ENCODE peak calls at places on chromosomes 2 and 18, in five cellular contexts. M is mammary epithelial cell; G is adrenal gland; O is CD4-positive, CD25-positive, alpha-beta regulatory T cell; D is body of pancreas. R is an unnamed sample.

GRCh38 chr2:150591901-150592300 is 104.4 kb upstream of the RND3 start:
- DNase-seq in M (peak; percentile 41), G (no peak), O (no peak), D (no peak), R (no peak)

GRCh38 chr2:124112966-124113365 is 87.9 kb downstream of the CNTNAP5 start:
- DNase-seq in M (peak; percentile 7), G (no peak), O (no peak), D (no peak), R (no peak)

GRCh38 chr2:60109744-60110143 is 443.7 kb downstream of the BCL11A start:
- DNase-seq in M (no peak), G (no peak), O (no peak), D (no peak), R (no peak)

GRCh38 chr2:237695201-237695780 is 67.9 kb downstream of the LRRFIP1 start:
- DNase-seq in M (peak; percentile 92), G (no peak), O (no peak), D (no peak), R (peak; percentile 26)

GRCh38 chr2:941811-942360 is 8.8 kb upstream of the SNTG2 start:
- DNase-seq in M (no peak), G (no peak), O (no peak), D (no peak), R (no peak)

GRCh38 chr2:160664603-160665145 is 171.1 kb upstream of the RBMS1 start:
- DNase-seq in M (peak; percentile 57), G (no peak), O (no peak), D (no peak), R (no peak)

GRCh38 chr2:138093455-138093854 is 129.2 kb downstream of the HNMT start:
- DNase-seq in M (no peak), G (no peak), O (no peak), D (no peak), R (no peak)

GRCh38 chr18:23069481-23069880 is 65.8 kb upstream of the CABLES1 start:
- DNase-seq in M (no peak), G (no peak), O (no peak), D (no peak), R (peak; percentile 69)

GRCh38 chr2:147331790-147332419 is 512.9 kb upstream of the ACVR2A start:
- DNase-seq in M (peak; percentile 42), G (no peak), O (peak; percentile 2), D (peak; percentile 17), R (peak; percentile 22)

GRCh38 chr2:172859821-172860707 is 124.4 kb downstream of the RAPGEF4 start:
- DNase-seq in M (no peak), G (no peak), O (no peak), D (no peak), R (no peak)

GRCh38 chr18:25137133-25137472 is 214.9 kb downstream of the ZNF521 start:
- DNase-seq in M (no peak), G (no peak), O (no peak), D (no peak), R (no peak)

GRCh38 chr2:214674278-214674677 is 135.2 kb downstream of the BARD1 start:
- DNase-seq in M (no peak), G (no peak), O (no peak), D (no peak), R (no peak)

GRCh38 chr2:97688062-97688827 is 18.7 kb downstream of the C2orf92 start:
- DNase-seq in M (peak; percentile 39), G (no peak), O (no peak), D (no peak), R (no peak)

GRCh38 chr18:3450358-3451107 is 561 bp downstream of the TGIF1 start:
- DNase-seq in M (no peak), G (peak; percentile 79), O (peak; percentile 66), D (peak; percentile 70), R (peak; percentile 80)

GRCh38 chr2:106552966-106553365 is 65.8 kb downstream of the CD8B2 start:
- DNase-seq in M (no peak), G (no peak), O (no peak), D (no peak), R (no peak)

GRCh38 chr18:6997802-6998201 is 119.8 kb downstream of the LAMA1 start:
- DNase-seq in M (no peak), G (no peak), O (no peak), D (peak; percentile 52), R (no peak)

GRCh38 chr2:126750506-126750905 is 94.5 kb downstream of the GYPC start:
- DNase-seq in M (no peak), G (no peak), O (no peak), D (no peak), R (no peak)

GRCh38 chr2:239163306-239164070 is 237.3 kb downstream of the HDAC4 start:
- DNase-seq in M (no peak), G (peak; percentile 5), O (no peak), D (peak; percentile 6), R (no peak)

DNA sequence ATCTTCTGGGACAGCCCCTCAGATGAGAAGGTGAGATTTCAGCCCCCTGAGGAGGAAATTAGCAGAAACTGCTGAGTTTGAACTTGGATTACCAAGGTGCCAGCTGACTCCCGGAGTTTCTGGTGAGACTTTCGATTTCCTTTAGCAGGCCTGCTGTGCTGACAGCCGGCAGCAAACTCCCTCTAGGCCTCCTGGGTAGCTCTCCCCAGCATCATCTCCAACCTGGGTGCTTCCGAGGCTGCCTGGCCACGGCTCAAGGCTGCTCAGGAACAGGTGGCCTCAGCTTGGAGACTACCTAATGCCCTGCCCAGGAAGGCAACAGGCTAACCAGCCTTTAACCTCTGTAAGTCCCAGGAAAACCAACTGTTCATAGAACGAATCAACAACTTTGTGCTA is 16.4 kb downstream of the SDC1 start:
- DNase-seq in M (no peak), G (no peak), O (no peak), D (peak; percentile 49), R (no peak)
- H3K4me1 ChIP-seq in M (peaks cover 98% of the 10 kb centered on the region), G (peaks cover 13% of the 10 kb centered on the region), O (no peaks in the 10 kb centered on the region), D (peaks cover 40% of the 10 kb centered on the region), R (no peaks in the 10 kb centered on the region)

GRCh38 chr2:30509716-30510115 is 62.7 kb downstream of the LCLAT1 start:
- DNase-seq in M (no peak), G (no peak), O (no peak), D (no peak), R (no peak)

GRCh38 chr2:30510409-30510808 is 63.4 kb downstream of the LCLAT1 start:
- DNase-seq in M (no peak), G (no peak), O (no peak), D (no peak), R (no peak)

GRCh38 chr2:30514134-30514860 is 67.3 kb downstream of the LCLAT1 start:
- DNase-seq in M (peak; percentile 52), G (peak; percentile 74), O (no peak), D (peak; percentile 22), R (no peak)

GRCh38 chr2:30512243-30512866 is 65.3 kb downstream of the LCLAT1 start:
- DNase-seq in M (no peak), G (no peak), O (no peak), D (no peak), R (no peak)

DNA sequence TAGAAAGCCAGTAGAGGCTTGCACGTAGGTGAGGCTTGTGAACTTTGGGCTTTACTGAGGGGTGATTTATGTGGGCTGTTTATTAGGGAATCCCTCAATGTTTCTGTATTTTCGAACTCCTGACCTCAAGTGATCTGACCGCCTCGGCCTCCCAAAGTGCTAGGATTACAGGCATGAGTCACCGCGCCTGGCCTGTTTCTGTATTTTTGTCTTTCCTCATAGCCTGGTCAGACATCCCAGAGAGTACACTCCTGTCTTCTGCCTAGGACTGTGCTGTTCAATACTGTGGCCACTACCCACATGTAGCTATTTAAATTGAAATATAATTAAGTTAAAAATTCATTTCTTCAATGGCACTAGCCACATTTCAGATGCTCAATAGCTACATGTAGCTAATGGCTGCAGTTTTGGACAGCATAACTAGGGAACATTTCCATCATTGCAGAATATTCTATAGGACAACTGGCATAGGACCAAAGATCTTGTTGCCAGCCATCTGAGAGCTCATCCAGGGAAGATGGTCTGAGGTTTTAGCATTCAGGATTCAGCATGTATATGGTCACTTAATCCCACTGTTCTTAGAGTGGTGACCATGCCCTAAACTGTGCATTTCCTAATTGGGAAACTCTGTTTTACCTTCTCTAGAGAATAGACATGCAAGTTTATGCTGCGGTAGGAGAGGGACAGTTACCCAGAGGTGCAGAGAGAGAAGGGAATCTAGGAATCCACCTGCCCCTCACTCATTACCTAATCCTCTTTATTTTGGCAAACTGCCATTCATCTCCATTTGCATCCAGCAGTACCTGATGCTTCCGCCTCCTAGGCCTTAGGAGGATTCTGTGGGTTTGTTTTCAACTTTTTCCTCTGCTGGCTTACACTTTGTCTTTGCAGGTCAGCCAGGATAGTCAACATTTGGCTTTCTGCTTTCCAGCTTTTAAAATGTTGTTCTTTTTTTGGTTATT is 64.4 kb downstream of the LCLAT1 start:
- DNase-seq in M (no peak), G (peak; percentile 82), O (no peak), D (no peak), R (no peak)
- H3K4me1 ChIP-seq in M (peaks cover 11% of the 10 kb centered on the region), G (peaks cover 35% of the 10 kb centered on the region), O (no peaks in the 10 kb centered on the region), D (peaks cover 8% of the 10 kb centered on the region), R (peaks cover 14% of the 10 kb centered on the region)

GRCh38 chr2:62202729-62203128 is 6.8 kb downstream of the B3GNT2 start:
- DNase-seq in M (no peak), G (no peak), O (no peak), D (no peak), R (no peak)
- H3K4me1 ChIP-seq in M (peaks cover 9% of the 10 kb centered on the region), G (peaks cover 58% of the 10 kb centered on the region), O (peaks cover 97% of the 10 kb centered on the region), D (peaks cover 62% of the 10 kb centered on the region), R (peaks cover 46% of the 10 kb centered on the region)

DNA sequence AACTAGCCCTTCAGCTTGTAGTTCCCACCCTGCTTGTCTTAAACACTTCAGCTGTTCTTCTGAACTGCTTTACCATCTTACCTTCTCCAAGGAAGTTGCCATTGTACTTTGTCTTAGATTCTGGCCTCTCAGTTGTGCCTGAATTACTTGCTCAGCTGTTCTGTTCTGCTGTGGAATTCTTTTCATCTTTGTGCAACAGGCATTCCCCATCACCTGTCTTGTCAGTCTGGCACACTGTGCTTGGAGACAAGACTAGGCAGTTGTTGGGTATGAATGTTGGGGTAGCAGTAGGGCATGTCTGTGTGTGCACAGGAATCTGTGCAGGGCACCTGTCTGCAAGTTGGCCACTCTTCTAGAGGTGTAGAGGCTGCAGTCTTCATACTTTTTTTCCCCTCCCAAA is 38.7 kb downstream of the PHLPP1 start:
- DNase-seq in M (no peak), G (no peak), O (no peak), D (no peak), R (no peak)
- H3K4me1 ChIP-seq in M (peaks cover 36% of the 10 kb centered on the region), G (peaks cover 48% of the 10 kb centered on the region), O (no peaks in the 10 kb centered on the region), D (peaks cover 72% of the 10 kb centered on the region), R (no peaks in the 10 kb centered on the region)

GRCh38 chr2:218286570-218287459 is 5.5 kb downstream of the TMBIM1 start:
- DNase-seq in M (peak; percentile 98), G (peak; percentile 94), O (peak; percentile 78), D (peak; percentile 97), R (peak; percentile 78)
- H3K4me1 ChIP-seq in M (peaks cover 78% of the 10 kb centered on the region), G (peaks cover 97% of the 10 kb centered on the region), O (peaks cover 86% of the 10 kb centered on the region), D (peaks cover 96% of the 10 kb centered on the region), R (peaks cover 77% of the 10 kb centered on the region)